ENCODE peak calls at places on chromosomes 1 and 21, in seven cellular contexts. H is stomach, Z is HL-60, Q is K562, S is transverse colon, P is GM12878, W is endothelial cell of umbilical vein. G is an unnamed sample.

GRCh38 chr1:161427733-161428516 is 60.2 kb upstream of the CFAP126 start:
- DNase-seq in H (no peak), Z (no peak), Q (peak), S (no peak), P (peak), W (peak), G (no peak)

GRCh38 chr1:9315411-9316079 is 22.9 kb downstream of the SPSB1 start:
- DNase-seq in H (no peak), Z (no peak), Q (no peak), S (no peak), P (peak), W (peak), G (no peak)

GRCh38 chr1:245091818-245092637 is 62.8 kb upstream of the KIF26B start:
- DNase-seq in H (peak), Z (no peak), Q (peak), S (no peak), P (no peak), W (peak), G (no peak)

GRCh38 chr1:179230251-179230650 is 774 bp upstream of the ABL2 start:
- DNase-seq in H (no peak), Z (no peak), Q (peak), S (no peak), P (no peak), W (peak), G (no peak)

GRCh38 chr1:184359909-184360308 is 26.9 kb upstream of the C1orf21 start:
- DNase-seq in H (no peak), Z (no peak), Q (no peak), S (no peak), P (no peak), W (no peak), G (no peak)

GRCh38 chr1:152159144-152159543 is at the start of gene RPTN:
- DNase-seq in H (peak), Z (no peak), Q (no peak), S (no peak), P (no peak), W (no peak), G (no peak)

GRCh38 chr1:53270107-53270506 is 31.8 kb upstream of the MAGOH start:
- DNase-seq in H (no peak), Z (no peak), Q (no peak), S (no peak), P (no peak), W (no peak), G (no peak)

GRCh38 chr1:231518485-231519035 is 9.9 kb upstream of the TSNAX start:
- DNase-seq in H (no peak), Z (no peak), Q (no peak), S (no peak), P (no peak), W (no peak), G (no peak)

GRCh38 chr1:153957744-153958110 is 685 bp downstream of the CRTC2 start:
- DNase-seq in H (no peak), Z (peak), Q (no peak), S (peak), P (no peak), W (peak), G (no peak)

GRCh38 chr1:44442791-44443190 is 37.7 kb downstream of the RNF220 start:
- DNase-seq in H (no peak), Z (no peak), Q (no peak), S (no peak), P (no peak), W (no peak), G (no peak)

GRCh38 chr1:210866532-210866931 is 267.4 kb downstream of the KCNH1 start:
- DNase-seq in H (no peak), Z (no peak), Q (no peak), S (no peak), P (no peak), W (no peak), G (no peak)

GRCh38 chr1:67831850-67832513 is 1.3 kb downstream of the GNG12 start:
- DNase-seq in H (peak), Z (no peak), Q (peak), S (peak), P (no peak), W (peak), G (peak)

GRCh38 chr1:225999912-226000337 is 782 bp upstream of the SDE2 start:
- DNase-seq in H (no peak), Z (peak), Q (peak), S (no peak), P (peak), W (peak), G (no peak)

GRCh38 chr1:231322880-231323530 is 14.6 kb downstream of the EXOC8 start:
- DNase-seq in H (no peak), Z (no peak), Q (no peak), S (no peak), P (no peak), W (no peak), G (no peak)

GRCh38 chr1:230365723-230366307 is 60.3 kb downstream of the PGBD5 start:
- DNase-seq in H (no peak), Z (no peak), Q (no peak), S (no peak), P (no peak), W (no peak), G (no peak)

GRCh38 chr1:234901491-234902049 is 227.1 kb downstream of the TOMM20 start:
- DNase-seq in H (no peak), Z (no peak), Q (no peak), S (no peak), P (no peak), W (no peak), G (no peak)

GRCh38 chr1:165527673-165528072 is 16.1 kb upstream of the LRRC52 start:
- DNase-seq in H (no peak), Z (no peak), Q (no peak), S (no peak), P (no peak), W (no peak), G (no peak)

GRCh38 chr21:39556176-39556575 is 56.6 kb upstream of the B3GALT5 start:
- DNase-seq in H (no peak), Z (no peak), Q (no peak), S (no peak), P (no peak), W (no peak), G (no peak)

GRCh38 chr1:160137216-160137862 is 14.1 kb upstream of the ATP1A4 start:
- DNase-seq in H (no peak), Z (no peak), Q (no peak), S (no peak), P (no peak), W (no peak), G (no peak)

GRCh38 chr1:12150456-12151200 is 16.2 kb upstream of the TNFRSF1B start:
- DNase-seq in H (no peak), Z (peak), Q (no peak), S (no peak), P (no peak), W (no peak), G (no peak)

GRCh38 chr1:9589719-9590157 is 1.0 kb downstream of the TMEM201 start:
- DNase-seq in H (no peak), Z (peak), Q (no peak), S (no peak), P (no peak), W (no peak), G (no peak)

GRCh38 chr1:175839678-175840669 is 96.6 kb upstream of the TNR start:
- DNase-seq in H (no peak), Z (peak), Q (no peak), S (peak), P (no peak), W (peak), G (no peak)

GRCh38 chr1:91755176-91755575 is 130.8 kb downstream of the TGFBR3 start:
- DNase-seq in H (no peak), Z (no peak), Q (no peak), S (no peak), P (no peak), W (no peak), G (no peak)

GRCh38 chr1:2470290-2471158 is 5.6 kb upstream of the PLCH2 start:
- DNase-seq in H (no peak), Z (no peak), Q (no peak), S (no peak), P (no peak), W (no peak), G (no peak)

GRCh38 chr1:117001254-117001927 is at the start of gene CD101:
- DNase-seq in H (no peak), Z (peak), Q (no peak), S (no peak), P (peak), W (no peak), G (no peak)

GRCh38 chr1:150765229-150765976 is at the start of gene CTSS:
- DNase-seq in H (no peak), Z (peak), Q (no peak), S (no peak), P (peak), W (peak), G (no peak)

GRCh38 chr1:108316545-108316944 is 72.7 kb upstream of the NBPF4 start:
- DNase-seq in H (no peak), Z (no peak), Q (no peak), S (no peak), P (no peak), W (no peak), G (no peak)

GRCh38 chr1:230425252-230426061 is 675 bp downstream of the PGBD5 start:
- DNase-seq in H (no peak), Z (no peak), Q (peak), S (no peak), P (no peak), W (no peak), G (no peak)

GRCh38 chr1:14724234-14724633 is 125.7 kb downstream of the KAZN start:
- DNase-seq in H (no peak), Z (no peak), Q (no peak), S (no peak), P (no peak), W (no peak), G (no peak)

DNA sequence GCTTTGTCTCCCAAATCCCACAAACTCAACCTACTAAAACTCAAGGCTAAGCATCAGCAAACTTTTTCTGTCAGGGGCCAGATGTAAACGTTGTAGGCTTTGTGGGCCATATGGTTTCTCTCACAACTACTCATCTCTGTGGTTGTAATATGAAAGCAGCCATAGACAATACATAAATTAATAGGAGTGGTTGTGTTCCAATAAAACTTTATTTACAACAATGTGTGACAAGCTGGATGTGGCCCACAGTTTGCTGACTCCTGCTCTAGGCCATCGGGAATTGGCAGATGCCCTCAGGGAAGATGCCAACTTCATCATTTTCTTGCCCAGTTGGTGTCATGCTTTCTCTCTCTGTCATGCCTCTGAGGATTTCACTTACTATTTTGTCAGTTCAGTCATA is 17.5 kb upstream of the ERRFI1 start:
- DNase-seq in H (no peak), Z (no peak), Q (no peak), S (no peak), P (no peak), W (no peak), G (no peak)
- TF ChIP-seq POLR2AphosphoS5 in H (no peak), Z (no peak), Q (no peak), S (peak), P (no peak), W (no peak), G (no peak)

DNA sequence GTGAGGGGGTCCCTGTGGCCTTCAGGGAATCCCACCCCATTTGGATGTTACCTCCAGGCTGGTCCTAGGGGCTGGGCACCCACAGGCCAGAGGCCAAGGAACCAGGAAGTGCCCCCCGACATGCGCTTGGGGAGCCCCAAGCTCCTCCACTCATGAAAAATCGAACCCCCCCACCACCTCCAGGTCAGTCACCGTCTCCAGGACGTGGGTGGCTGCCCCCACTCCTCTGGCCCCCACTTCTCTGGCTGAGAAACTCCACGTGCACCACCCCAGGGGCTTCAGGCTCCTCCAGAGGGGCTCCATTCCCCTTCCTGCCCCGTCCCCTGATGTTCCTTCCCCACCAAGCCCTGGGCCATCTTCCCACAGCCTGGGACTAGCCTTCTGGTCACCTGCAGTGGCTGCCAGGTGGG is 30.5 kb upstream of the POFUT2 start:
- DNase-seq in H (no peak), Z (no peak), Q (no peak), S (no peak), P (no peak), W (no peak), G (no peak)
- H3K27ac ChIP-seq in H (peak), Z (no peak), Q (no peak), S (peak), P (no peak), W (peak), G (peak)

GRCh38 chr1:6508876-6509602 is 17.6 kb upstream of the PLEKHG5 start:
- DNase-seq in H (no peak), Z (peak), Q (no peak), S (no peak), P (no peak), W (no peak), G (no peak)
- TF ChIP-seq CTCF in H (no peak), Z (no peak), Q (no peak), S (no peak), P (no peak), W (no peak), G (no peak)

DNA sequence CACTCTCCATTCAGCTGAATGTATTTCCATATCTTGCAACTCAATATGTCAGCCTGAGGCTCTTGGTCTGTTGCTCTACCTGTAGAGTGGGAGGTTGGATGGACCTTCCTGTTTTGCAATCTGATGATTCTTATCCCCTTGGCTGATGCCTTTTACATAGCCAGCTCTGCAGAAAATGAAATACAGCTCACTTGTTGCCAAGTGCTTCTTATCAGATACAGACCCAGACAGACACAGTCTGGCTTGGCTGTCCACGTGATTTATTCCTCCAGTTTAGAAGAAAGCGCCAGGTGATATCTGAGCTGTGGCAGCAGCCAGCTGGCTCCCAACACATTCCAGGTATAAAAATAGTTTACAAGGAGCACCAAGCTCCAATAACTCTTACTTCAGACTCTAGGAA is 479.1 kb upstream of the USP24 start:
- DNase-seq in H (peak), Z (no peak), Q (no peak), S (no peak), P (no peak), W (peak), G (no peak)
- TF ChIP-seq POLR2AphosphoS5 in H (no peak), Z (no peak), Q (no peak), S (no peak), P (no peak), W (no peak), G (peak)

GRCh38 chr1:93992954-93993353 is 83.7 kb upstream of the GCLM start:
- DNase-seq in H (no peak), Z (no peak), Q (no peak), S (no peak), P (no peak), W (no peak), G (peak)
- H3K27ac ChIP-seq in H (no peak), Z (no peak), Q (no peak), S (no peak), P (no peak), W (no peak), G (no peak)

GRCh38 chr1:195717651-195718050 is 890.6 kb downstream of the KCNT2 start:
- DNase-seq in H (no peak), Z (no peak), Q (no peak), S (no peak), P (no peak), W (no peak), G (no peak)
- TF ChIP-seq CTCF in H (no peak), Z (no peak), Q (no peak), S (peak), P (no peak), W (no peak), G (no peak)

DNA sequence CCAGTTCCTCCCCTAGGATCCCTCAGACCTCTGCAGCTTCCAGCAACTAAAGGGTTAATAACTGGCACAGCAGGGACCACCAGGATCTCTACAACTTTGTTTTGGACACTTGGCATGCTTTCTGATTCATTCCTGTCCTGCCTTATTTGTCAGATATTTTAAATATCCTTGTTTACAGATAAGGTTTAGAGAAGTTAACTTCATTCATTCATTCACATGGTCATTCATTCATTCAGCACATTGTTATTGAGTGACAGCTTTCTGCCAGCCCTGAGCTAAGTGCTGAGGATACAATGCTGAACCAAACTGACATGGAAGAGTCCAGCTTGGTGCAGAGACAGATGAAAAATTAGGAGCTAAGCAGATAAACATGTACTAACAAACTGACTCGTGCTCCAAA is 8.8 kb upstream of the PHC2 start:
- DNase-seq in H (no peak), Z (no peak), Q (no peak), S (no peak), P (no peak), W (no peak), G (no peak)
- TF ChIP-seq POLR2AphosphoS5 in H (no peak), Z (no peak), Q (no peak), S (no peak), P (no peak), W (no peak), G (no peak)

DNA sequence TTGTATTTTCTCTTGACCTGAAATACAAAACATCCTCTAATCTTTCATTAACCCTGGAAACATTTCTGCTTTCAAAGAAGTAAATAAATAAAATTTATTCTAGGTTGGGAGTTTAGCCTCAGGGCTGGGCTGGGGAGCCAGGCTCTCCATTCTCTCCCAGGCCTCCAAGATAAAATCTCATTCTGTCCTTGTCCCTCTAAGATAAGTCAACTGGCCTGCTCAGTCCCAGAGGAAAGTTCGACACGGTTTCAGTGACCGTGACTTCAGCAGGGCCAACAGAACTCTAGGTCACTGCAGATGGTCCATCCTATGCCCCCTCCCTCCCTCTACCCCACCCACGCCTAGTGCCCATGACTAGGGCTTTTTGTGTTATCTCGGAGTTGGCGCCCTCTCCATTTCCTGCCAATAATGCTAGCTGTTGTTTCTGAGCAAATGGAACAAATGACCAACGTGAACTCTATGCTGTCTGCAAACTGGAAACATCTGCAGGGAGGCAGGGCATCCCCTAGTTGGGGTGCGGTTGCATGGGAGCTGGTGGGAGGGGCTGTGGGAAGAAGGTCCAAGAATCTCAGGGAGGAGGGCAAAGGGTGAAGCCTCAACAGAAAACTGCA is 10.1 kb upstream of the ADORA3 start:
- DNase-seq in H (no peak), Z (no peak), Q (no peak), S (no peak), P (no peak), W (peak), G (no peak)
- H3K27ac ChIP-seq in H (peak), Z (no peak), Q (no peak), S (no peak), P (no peak), W (no peak), G (peak)

GRCh38 chr1:23610677-23611076 is 51.4 kb upstream of the ID3 start:
- DNase-seq in H (no peak), Z (no peak), Q (no peak), S (no peak), P (no peak), W (no peak), G (no peak)
- TF ChIP-seq CTCF in H (no peak), Z (no peak), Q (no peak), S (no peak), P (no peak), W (no peak), G (no peak)